ENCODE peak calls at places on chromosomes 13 and 19, in nine cellular contexts. Z is aorta; U is heart right ventricle; Q is CD8-positive, alpha-beta T cell; Y is colonic mucosa; G is mesendoderm; B is cardiac muscle cell; P is neural progenitor cell; K is fibroblast of lung. A is an unnamed sample.

GRCh38 chr13:97000295-97000925 is 6.1 kb upstream of the OXGR1 start:
- DNase-seq in Z (no peak), U (no peak), Q (no peak), Y (no peak), G (no peak), B (peak; percentile 75), P (no peak), K (peak; percentile 60), A (no peak)

GRCh38 chr19:7522923-7523667 is 671 bp downstream of the MCOLN1 start:
- DNase-seq in Z (peak; percentile 61), U (no peak), Q (no peak), Y (no peak), G (no peak), B (peak; percentile 47), P (peak; percentile 42), K (no peak), A (peak; percentile 51)

GRCh38 chr19:19745496-19746285 is 12.8 kb upstream of the ZNF14 start:
- DNase-seq in Z (no peak), U (no peak), Q (no peak), Y (no peak), G (no peak), B (no peak), P (no peak), K (no peak), A (no peak)

GRCh38 chr13:100753391-100753790 is 78.8 kb upstream of the TMTC4 start:
- DNase-seq in Z (no peak), U (no peak), Q (no peak), Y (no peak), G (no peak), B (no peak), P (no peak), K (no peak), A (no peak)

GRCh38 chr19:13208131-13208963 is 58.1 kb downstream of the IER2 start:
- DNase-seq in Z (peak; percentile 79), U (peak; percentile 80), Q (peak; percentile 47), Y (peak; percentile 57), G (no peak), B (peak; percentile 92), P (peak; percentile 38), K (peak; percentile 88), A (peak; percentile 74)

GRCh38 chr13:70237131-70237530 is 128.9 kb upstream of the KLHL1 start:
- DNase-seq in Z (no peak), U (no peak), Q (no peak), Y (no peak), G (no peak), B (no peak), P (no peak), K (no peak), A (no peak)

GRCh38 chr13:98842074-98842473 is 89.6 kb upstream of the SLC15A1 start:
- DNase-seq in Z (no peak), U (no peak), Q (no peak), Y (no peak), G (no peak), B (no peak), P (no peak), K (no peak), A (no peak)

GRCh38 chr13:42803563-42804212 is 22.3 kb downstream of the FAM216B start:
- DNase-seq in Z (no peak), U (no peak), Q (no peak), Y (no peak), G (no peak), B (peak; percentile 37), P (no peak), K (peak; percentile 67), A (no peak)

GRCh38 chr13:91817250-91817649 is 418.8 kb downstream of the GPC5 start:
- DNase-seq in Z (no peak), U (no peak), Q (no peak), Y (no peak), G (no peak), B (peak; percentile 64), P (no peak), K (peak; percentile 66), A (no peak)

GRCh38 chr13:109778102-109778542 is 8.3 kb downstream of the IRS2 start:
- DNase-seq in Z (no peak), U (no peak), Q (no peak), Y (peak; percentile 51), G (peak; percentile 29), B (no peak), P (peak; percentile 29), K (no peak), A (no peak)

GRCh38 chr13:27354379-27354778 is 70.0 kb upstream of the GTF3A start:
- DNase-seq in Z (no peak), U (no peak), Q (no peak), Y (no peak), G (no peak), B (peak; percentile 43), P (no peak), K (peak; percentile 77), A (no peak)

GRCh38 chr19:38210458-38210987 is 13.5 kb downstream of the DPF1 start:
- DNase-seq in Z (peak; percentile 69), U (peak; percentile 62), Q (no peak), Y (peak; percentile 40), G (peak; percentile 91), B (peak; percentile 55), P (peak; percentile 97), K (peak; percentile 77), A (no peak)

DNA sequence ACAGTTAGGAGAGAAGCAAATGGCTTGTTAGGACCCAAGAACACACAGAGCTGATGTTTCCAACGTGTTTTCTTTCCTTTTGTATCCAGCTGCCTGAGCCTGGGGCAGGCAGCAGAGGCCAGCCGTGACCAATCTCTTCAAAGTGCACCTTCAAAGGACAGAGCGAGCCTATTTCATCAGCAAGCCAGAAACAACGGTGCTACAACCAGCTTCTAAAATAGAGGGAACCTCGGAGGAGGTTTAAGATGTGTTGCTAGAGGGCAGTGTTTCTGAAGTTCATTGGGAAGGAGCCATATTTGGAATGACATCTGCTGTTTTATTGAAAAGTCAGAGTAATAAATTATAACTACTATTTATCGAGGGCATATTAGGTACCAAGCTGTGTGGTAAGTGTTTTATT is 56.2 kb upstream of the RFC3 start:
- DNase-seq in Z (no peak), U (no peak), Q (no peak), Y (no peak), G (peak; percentile 33), B (peak; percentile 8), P (peak; percentile 26), K (no peak), A (no peak)
- H3K4me1 ChIP-seq in Z (no peaks in the 10 kb centered on the region), U (no peaks in the 10 kb centered on the region), Q (no peaks in the 10 kb centered on the region), Y (no peaks in the 10 kb centered on the region), G (no peaks in the 10 kb centered on the region), B (no peaks in the 10 kb centered on the region), P (peaks cover 6% of the 10 kb centered on the region), K (no peaks in the 10 kb centered on the region), A (no peaks in the 10 kb centered on the region)

GRCh38 chr19:17076539-17076919 is 952 bp downstream of the MYO9B start:
- DNase-seq in Z (no peak), U (no peak), Q (peak; percentile 28), Y (no peak), G (peak; percentile 46), B (no peak), P (peak; percentile 29), K (no peak), A (no peak)
- H3K4me1 ChIP-seq in Z (peaks cover 4% of the 10 kb centered on the region), U (peaks cover 54% of the 10 kb centered on the region), Q (peaks cover 54% of the 10 kb centered on the region), Y (peaks cover 6% of the 10 kb centered on the region), G (peaks cover 5% of the 10 kb centered on the region), B (peaks cover 11% of the 10 kb centered on the region), P (peaks cover 26% of the 10 kb centered on the region), K (peaks cover 23% of the 10 kb centered on the region), A (peaks cover 57% of the 10 kb centered on the region)

GRCh38 chr19:6519289-6519688 is 11.5 kb upstream of the TNFSF9 start:
- DNase-seq in Z (no peak), U (no peak), Q (no peak), Y (no peak), G (no peak), B (peak; percentile 77), P (no peak), K (peak; percentile 74), A (no peak)

GRCh38 chr19:6522712-6523111 is 8.1 kb upstream of the TNFSF9 start:
- DNase-seq in Z (no peak), U (no peak), Q (no peak), Y (no peak), G (no peak), B (no peak), P (no peak), K (no peak), A (no peak)

GRCh38 chr19:6524326-6524725 is 6.5 kb upstream of the TNFSF9 start:
- DNase-seq in Z (no peak), U (peak; percentile 33), Q (no peak), Y (no peak), G (no peak), B (no peak), P (no peak), K (no peak), A (no peak)

GRCh38 chr19:6516659-6517291 is 14.1 kb upstream of the TNFSF9 start:
- DNase-seq in Z (peak; percentile 94), U (peak; percentile 87), Q (peak; percentile 97), Y (peak; percentile 94), G (peak; percentile 93), B (peak; percentile 91), P (peak; percentile 96), K (peak; percentile 73), A (peak; percentile 94)

GRCh38 chr19:6521718-6522646 is 8.8 kb upstream of the TNFSF9 start:
- DNase-seq in Z (no peak), U (no peak), Q (peak; percentile 74), Y (no peak), G (peak; percentile 28), B (peak; percentile 41), P (no peak), K (no peak), A (peak; percentile 58)
- H3K4me1 ChIP-seq in Z (no peaks in the 10 kb centered on the region), U (peaks cover 24% of the 10 kb centered on the region), Q (peaks cover 26% of the 10 kb centered on the region), Y (no peaks in the 10 kb centered on the region), G (peaks cover 2% of the 10 kb centered on the region), B (no peaks in the 10 kb centered on the region), P (no peaks in the 10 kb centered on the region), K (no peaks in the 10 kb centered on the region), A (peaks cover 8% of the 10 kb centered on the region)

DNA sequence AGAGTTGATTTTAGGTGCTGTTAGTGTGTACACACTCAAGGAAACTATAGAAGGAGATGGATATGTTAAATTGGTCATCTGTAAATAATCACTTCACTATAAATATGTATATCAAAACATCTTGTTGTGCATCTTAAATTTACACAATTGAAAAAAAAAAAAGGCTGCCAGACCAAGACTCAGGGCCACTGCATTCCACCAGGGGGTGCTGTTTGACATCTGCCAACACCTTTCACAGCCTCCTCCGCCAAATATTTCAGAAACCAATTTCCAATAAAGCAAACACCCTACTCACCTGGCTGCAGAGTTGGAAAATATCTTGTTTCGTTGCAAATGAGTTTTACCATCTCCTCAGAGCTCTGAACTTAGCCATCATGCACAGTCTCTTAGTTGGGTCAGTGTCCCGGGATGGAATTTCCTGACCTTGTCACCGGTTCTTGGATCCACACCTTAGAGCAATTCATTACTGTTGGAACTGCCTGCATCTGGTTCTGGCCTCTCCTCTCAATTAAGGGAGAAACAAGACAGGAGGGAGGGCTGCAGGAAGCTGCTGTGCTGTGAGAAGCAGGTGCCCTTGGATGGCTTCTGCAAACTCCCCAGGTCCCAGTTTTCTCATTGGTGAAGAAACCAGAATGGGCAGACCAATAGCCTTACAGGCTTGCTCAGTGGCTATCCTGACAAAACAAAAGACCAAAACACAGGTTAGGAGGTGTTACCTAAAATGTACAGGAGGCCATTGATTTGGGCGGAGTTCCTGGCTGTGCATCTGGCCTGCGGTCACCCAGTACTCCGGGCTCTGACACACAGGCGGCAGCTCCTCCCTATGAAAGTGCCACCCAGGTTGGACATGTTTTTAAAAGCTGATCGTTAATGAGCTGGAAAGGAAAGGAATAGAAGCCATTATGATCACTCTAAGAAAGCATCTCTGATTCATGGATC is 746.6 kb downstream of the UQCRFS1 start:
- DNase-seq in Z (peak; percentile 69), U (peak; percentile 58), Q (peak; percentile 70), Y (peak; percentile 81), G (peak; percentile 61), B (peak; percentile 67), P (peak; percentile 76), K (peak; percentile 51), A (peak; percentile 69)
- H3K4me1 ChIP-seq in Z (no peaks in the 10 kb centered on the region), U (peaks cover 6% of the 10 kb centered on the region), Q (peaks cover 15% of the 10 kb centered on the region), Y (no peaks in the 10 kb centered on the region), G (no peaks in the 10 kb centered on the region), B (no peaks in the 10 kb centered on the region), P (peaks cover 23% of the 10 kb centered on the region), K (no peaks in the 10 kb centered on the region), A (peaks cover 9% of the 10 kb centered on the region)

A was measured in lower lobe of right lung.